ENCODE peak calls at places on chromosomes 13 and 19, in four cellular contexts. Z, M, P and J are unnamed samples.
A peak's percentile ranks its signal among the peaks of the same experiment; 100 is the strongest.

GRCh38 chr19:35858311-35858710 is 1.6 kb downstream of the KIRREL2 start:
- DNase-seq in P (no peak), M (no peak), Z (no peak), J (peak; percentile 58)

GRCh38 chr19:56076413-56076998 is 44.6 kb downstream of the ZNF787 start:
- DNase-seq in P (peak; percentile 28), Z (peak; percentile 62), M (peak; percentile 64), J (peak; percentile 96)

GRCh38 chr19:46299004-46299509 is 2.2 kb downstream of the HIF3A start:
- DNase-seq in M (peak; percentile 96), Z (no peak), P (peak; percentile 45), J (peak; percentile 96)

GRCh38 chr19:56660381-56661105 is 11.0 kb downstream of the ZNF835 start:
- DNase-seq in P (no peak), Z (no peak), M (no peak), J (peak; percentile 68)

GRCh38 chr13:105139048-105139379 is 1396.4 kb downstream of the EFNB2 start:
- DNase-seq in Z (no peak), M (no peak), P (no peak), J (no peak)

GRCh38 chr19:56900573-56901097 is 60.1 kb upstream of the PEG3 start:
- DNase-seq in Z (no peak), M (no peak), P (no peak), J (no peak)

GRCh38 chr13:42486711-42487198 is 87.2 kb upstream of the TNFSF11 start:
- DNase-seq in Z (no peak), M (peak; percentile 97), P (no peak), J (peak; percentile 69)

GRCh38 chr19:33382006-33382405 is 8.5 kb downstream of the CEBPG start:
- DNase-seq in M (no peak), P (no peak), Z (no peak), J (no peak)

GRCh38 chr13:54989418-54989817 is 1960.8 kb downstream of the OLFM4 start:
- DNase-seq in M (no peak), Z (no peak), P (no peak), J (no peak)

GRCh38 chr13:67148219-67148583 is 81.9 kb downstream of the PCDH9 start:
- DNase-seq in M (peak; percentile 50), Z (no peak), P (no peak), J (peak; percentile 77)

GRCh38 chr13:20945952-20946383 is 43.4 kb upstream of the XPO4 start:
- DNase-seq in P (no peak), Z (peak; percentile 34), M (no peak), J (peak; percentile 45)

GRCh38 chr13:35789335-35790166 is 313.1 kb upstream of the MAB21L1 start:
- DNase-seq in P (peak; percentile 7), M (peak; percentile 62), Z (peak; percentile 77), J (no peak)

GRCh38 chr19:3094638-3095374 is 644 bp downstream of the GNA11 start:
- DNase-seq in M (peak; percentile 19), P (no peak), Z (peak; percentile 56), J (peak; percentile 91)

GRCh38 chr13:78881746-78882145 is 222.8 kb upstream of the OBI1 start:
- DNase-seq in Z (no peak), P (no peak), M (no peak), J (no peak)

GRCh38 chr13:25493930-25494707 is 122.3 kb downstream of the ATP8A2 start:
- DNase-seq in M (no peak), P (no peak), Z (peak; percentile 36), J (no peak)

GRCh38 chr13:91664036-91664435 is 265.6 kb downstream of the GPC5 start:
- DNase-seq in P (no peak), M (no peak), Z (no peak), J (no peak)

GRCh38 chr13:44860427-44860826 is 128.8 kb downstream of the NUFIP1 start:
- DNase-seq in M (no peak), Z (no peak), P (no peak), J (no peak)

GRCh38 chr19:13894552-13894951 is 11.4 kb downstream of the BRME1 start:
- DNase-seq in Z (no peak), P (no peak), M (no peak), J (no peak)

GRCh38 chr13:76036176-76036575 is 400.0 kb downstream of the LMO7 start:
- DNase-seq in P (no peak), M (no peak), Z (no peak), J (no peak)

GRCh38 chr19:45217193-45217956 is 27.8 kb downstream of the EXOC3L2 start:
- DNase-seq in Z (peak; percentile 51), M (no peak), P (no peak), J (peak; percentile 73)

GRCh38 chr19:10006335-10006708 is 4.0 kb downstream of the COL5A3 start:
- DNase-seq in P (no peak), M (peak; percentile 58), Z (no peak), J (peak; percentile 96)

DNA sequence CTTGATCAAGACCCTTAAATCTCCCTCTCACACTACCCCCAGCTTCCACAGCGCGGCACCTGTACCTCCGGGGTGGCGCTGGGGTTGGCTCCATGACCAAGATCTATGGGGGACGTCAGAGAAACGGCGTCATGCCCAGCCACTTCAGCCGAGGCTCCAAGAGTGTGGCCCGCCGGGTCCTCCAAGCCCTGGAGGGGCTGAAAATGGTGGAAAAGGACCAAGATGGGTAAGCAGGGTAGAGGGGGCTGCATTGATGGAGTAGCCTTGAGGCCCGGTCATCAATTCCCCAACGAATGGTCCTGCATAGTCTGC is 8.1 kb upstream of the CD79A start:
- DNase-seq in M (no peak), P (no peak), Z (no peak), J (no peak)
- H3K4me1 ChIP-seq in M (no peaks in the 10 kb centered on the region), P (peaks cover 52% of the 10 kb centered on the region), Z (no peaks in the 10 kb centered on the region), J (peaks cover 4% of the 10 kb centered on the region)

GRCh38 chr19:16782719-16783118 is 46.5 kb upstream of the SIN3B start:
- DNase-seq in P (no peak), M (no peak), Z (no peak), J (peak; percentile 51)

GRCh38 chr19:16777811-16778210 is 51.4 kb upstream of the SIN3B start:
- DNase-seq in M (no peak), P (no peak), Z (no peak), J (no peak)

GRCh38 chr19:16773939-16774338 is 54.3 kb downstream of the NWD1 start:
- DNase-seq in M (no peak), P (no peak), Z (no peak), J (no peak)

GRCh38 chr19:16778796-16779411 is 50.3 kb upstream of the SIN3B start:
- DNase-seq in Z (peak; percentile 69), P (peak; percentile 67), M (peak; percentile 57), J (peak; percentile 91)

GRCh38 chr19:16779539-16780163 is 49.5 kb upstream of the SIN3B start:
- DNase-seq in Z (no peak), M (peak; percentile 9), P (no peak), J (no peak)
- H2AFZ ChIP-seq in Z (no peak overlapping the region), M (no peak overlapping the region), P (no peak overlapping the region), J (no peak overlapping the region)

DNA sequence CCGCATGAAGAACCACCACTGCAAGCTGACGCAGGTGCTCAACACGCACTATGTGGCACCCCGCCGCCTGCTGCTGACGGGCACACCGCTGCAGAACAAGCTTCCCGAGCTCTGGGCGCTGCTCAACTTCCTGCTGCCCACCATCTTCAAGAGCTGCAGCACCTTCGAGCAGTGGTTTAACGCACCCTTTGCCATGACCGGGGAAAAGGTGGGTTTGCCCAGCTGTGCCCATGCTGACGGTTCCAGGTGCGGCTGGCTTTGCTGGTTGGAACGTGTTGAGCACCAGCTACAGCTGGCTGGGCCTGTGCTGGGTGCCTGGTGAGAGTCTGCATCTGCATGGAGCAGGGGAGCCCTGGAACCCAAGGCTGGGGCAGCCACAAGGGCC is 60.9 kb downstream of the SMARCA4 start:
- DNase-seq in P (no peak), M (no peak), Z (no peak), J (peak; percentile 58)
- H3K4me3 ChIP-seq in P (no peak overlapping the region), M (no peak overlapping the region), Z (no peak overlapping the region), J (no peak overlapping the region)

DNA sequence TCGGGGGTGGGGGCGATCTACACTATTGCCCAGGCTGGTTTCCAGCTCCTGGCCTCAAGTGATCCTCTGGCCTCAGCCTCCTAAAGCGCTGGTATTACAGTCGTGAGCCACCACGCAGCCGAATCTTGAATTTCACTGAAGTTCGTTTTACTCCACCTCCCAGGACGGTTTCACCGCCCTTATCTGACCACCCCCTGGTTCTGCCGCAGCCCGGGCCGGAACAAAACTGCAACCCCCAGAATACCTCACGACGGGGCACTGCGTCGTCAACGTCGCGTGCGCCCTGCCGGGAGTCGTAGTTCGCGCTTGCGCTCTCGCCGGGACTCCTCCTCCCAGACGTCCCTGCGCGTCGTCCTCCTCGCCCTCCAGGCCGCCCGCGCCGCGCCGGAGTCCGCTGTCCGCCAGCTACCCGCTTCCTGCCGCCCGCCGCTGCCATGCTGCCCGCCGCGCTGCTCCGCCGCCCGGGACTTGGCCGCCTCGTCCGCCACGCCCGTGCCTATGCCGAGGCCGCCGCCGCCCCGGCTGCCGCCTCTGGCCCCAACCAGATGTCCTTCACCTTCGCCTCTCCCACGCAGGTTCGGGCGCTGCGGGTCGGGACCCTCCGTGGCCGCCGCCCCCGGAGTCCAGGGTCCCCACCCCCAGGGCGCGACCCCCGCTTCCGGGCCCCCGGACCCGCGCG is at the start of gene ATP5F1D:
- DNase-seq in Z (peak; percentile 97), P (no peak), M (peak; percentile 95), J (peak; percentile 100)
- H3K4me1 ChIP-seq in Z (peaks cover 17% of the 10 kb centered on the region), P (peaks cover 70% of the 10 kb centered on the region), M (peaks cover 25% of the 10 kb centered on the region), J (peaks cover 40% of the 10 kb centered on the region)

GRCh38 chr19:42467437-42467760 is 24.7 kb upstream of the CXCL17 start:
- DNase-seq in P (no peak), Z (no peak), M (no peak), J (peak; percentile 74)
- H2AFZ ChIP-seq in P (no peak overlapping the region), Z (no peak overlapping the region), M (no peak overlapping the region), J (no peak overlapping the region)